ENCODE peak calls at places on chromosomes 7 and 10, in six cellular contexts. L is HepG2, Z is neuronal stem cell, Q is left ventricle myocardium inferior, X is ovary, G is lower lobe of right lung. T is an unnamed sample.
A peak's percentile ranks its signal among the peaks of the same experiment; 100 is the strongest.

GRCh38 chr10:70856454-70856853 is 31.9 kb downstream of the PCBD1 start:
- DNase-seq in G (no peak), L (no peak), X (no peak), Q (no peak), Z (no peak), T (no peak)

GRCh38 chr10:130495891-130496642 is 359.9 kb downstream of the GLRX3 start:
- DNase-seq in G (no peak), L (peak; percentile 12), X (no peak), Z (no peak), Q (no peak), T (peak; percentile 33)

GRCh38 chr10:131475043-131475442 is 163.5 kb upstream of the TCERG1L start:
- DNase-seq in Q (no peak), L (no peak), X (no peak), Z (no peak), G (no peak), T (no peak)

GRCh38 chr10:50224330-50224952 is 26.9 kb downstream of the ASAH2 start:
- DNase-seq in G (no peak), Z (peak; percentile 57), L (peak; percentile 77), X (no peak), Q (no peak), T (no peak)

GRCh38 chr10:127720142-127720541 is 16.8 kb upstream of the FOXI2 start:
- DNase-seq in X (no peak), Q (no peak), Z (no peak), L (no peak), G (no peak), T (no peak)

GRCh38 chr7:39951156-39951942 is 1.3 kb downstream of the CDK13 start:
- DNase-seq in G (peak; percentile 76), Q (peak; percentile 52), Z (peak; percentile 62), L (peak; percentile 47), X (peak; percentile 53), T (peak; percentile 34)

GRCh38 chr7:75054744-75055527 is 18.7 kb downstream of the RCC1L start:
- DNase-seq in X (peak; percentile 67), L (no peak), Z (no peak), G (peak; percentile 67), Q (peak; percentile 59), T (peak; percentile 90)

GRCh38 chr7:111829221-111829620 is 266.9 kb upstream of the IMMP2L start:
- DNase-seq in L (no peak), X (no peak), G (no peak), Q (no peak), Z (no peak), T (no peak)

GRCh38 chr7:157575181-157575580 is 238.4 kb downstream of the DNAJB6 start:
- DNase-seq in X (no peak), Z (no peak), Q (no peak), G (no peak), L (no peak), T (no peak)

GRCh38 chr7:128793184-128793552 is 1.4 kb downstream of the CCDC136 start:
- DNase-seq in Z (no peak), Q (no peak), L (no peak), X (no peak), G (no peak), T (no peak)

GRCh38 chr7:116315293-116315692 is 105.0 kb downstream of the TES start:
- DNase-seq in X (no peak), Q (no peak), G (no peak), Z (no peak), L (no peak), T (no peak)

GRCh38 chr10:45461034-45461433 is 87.0 kb downstream of the ALOX5 start:
- DNase-seq in Q (no peak), L (no peak), Z (no peak), X (no peak), G (no peak), T (no peak)

GRCh38 chr7:139061416-139061815 is 25.6 kb upstream of the ZC3HAV1L start:
- DNase-seq in G (no peak), Q (no peak), Z (no peak), X (no peak), L (no peak), T (no peak)

GRCh38 chr7:80443336-80443735 is 68.5 kb downstream of the GNAT3 start:
- DNase-seq in Q (no peak), Z (no peak), G (no peak), X (no peak), L (no peak), T (no peak)

GRCh38 chr10:287029-287428 is 151.8 kb downstream of the ZMYND11 start:
- DNase-seq in X (no peak), G (no peak), Q (no peak), Z (no peak), L (no peak), T (no peak)

GRCh38 chr7:90772410-90772809 is 176.3 kb downstream of the CDK14 start:
- DNase-seq in G (no peak), X (no peak), L (no peak), Z (no peak), Q (no peak), T (no peak)

GRCh38 chr10:101146392-101147251 is 15.5 kb downstream of the TLX1 start:
- DNase-seq in L (no peak), X (no peak), G (no peak), Q (no peak), Z (no peak), T (no peak)

GRCh38 chr7:110090113-110090820 is 1000.7 kb upstream of the LRRN3 start:
- DNase-seq in Z (no peak), L (peak; percentile 37), X (no peak), Q (no peak), G (no peak), T (no peak)

GRCh38 chr7:156954941-156955340 is 5.4 kb downstream of the NOM1 start:
- DNase-seq in L (no peak), G (no peak), X (no peak), Q (no peak), Z (no peak), T (no peak)

GRCh38 chr7:66505531-66506451 is 122.9 kb upstream of the KCTD7 start:
- DNase-seq in Z (no peak), Q (no peak), X (peak; percentile 48), L (no peak), G (peak; percentile 51), T (no peak)
- H3K4me3 ChIP-seq in Z (no peak overlapping the region), Q (peak overlapping the region; percentile 59), X (peak overlapping the region; percentile 14), L (no peak overlapping the region), G (peak overlapping the region; percentile 37), T (peak overlapping the region; percentile 38)

GRCh38 chr10:12214093-12214492 is 18.1 kb downstream of the CDC123 start:
- DNase-seq in X (no peak), L (no peak), Q (no peak), Z (no peak), G (no peak), T (no peak)
- H3K36me3 ChIP-seq in X (no peaks in the 10 kb centered on the region), L (peaks cover 66% of the 10 kb centered on the region), Q (peaks cover 61% of the 10 kb centered on the region), Z (peaks cover 35% of the 10 kb centered on the region), G (peaks cover 75% of the 10 kb centered on the region), T (peaks cover 42% of the 10 kb centered on the region)

DNA sequence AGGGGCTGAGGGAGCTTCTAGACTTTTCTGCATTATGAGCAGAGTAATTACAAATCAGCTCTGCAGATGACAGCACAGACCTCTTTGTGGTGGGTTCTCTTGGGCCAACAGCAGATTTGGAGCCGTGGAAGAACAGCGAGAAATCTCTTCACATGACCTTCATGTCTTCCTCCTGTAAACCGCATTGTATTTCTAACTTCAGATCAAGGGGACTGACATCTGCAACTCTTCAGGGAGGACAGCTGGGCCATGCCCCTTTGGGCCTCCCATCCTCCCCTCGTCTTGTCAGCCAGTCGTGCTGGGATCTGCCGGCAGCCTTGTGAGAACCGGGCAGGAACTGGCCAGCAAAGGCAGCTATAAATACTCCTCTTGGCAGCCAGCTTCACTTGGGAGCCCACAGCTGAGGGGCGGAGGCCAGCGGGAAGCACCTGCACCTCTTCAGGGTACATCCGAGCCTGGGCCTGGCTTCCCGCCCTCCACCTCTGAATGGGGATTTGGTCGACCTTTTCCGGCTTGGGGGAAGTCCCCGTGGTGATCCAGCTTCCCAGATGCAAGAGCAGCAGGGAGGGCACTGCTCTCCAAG is 54.8 kb downstream of the STEAP1B start:
- DNase-seq in Q (peak; percentile 86), X (peak; percentile 40), G (peak; percentile 81), Z (no peak), L (no peak), T (peak; percentile 52)
- H3K4me3 ChIP-seq in Q (peak overlapping the region; percentile 20), X (no peak overlapping the region), G (peak overlapping the region; percentile 23), Z (no peak overlapping the region), L (no peak overlapping the region), T (no peak overlapping the region)

DNA sequence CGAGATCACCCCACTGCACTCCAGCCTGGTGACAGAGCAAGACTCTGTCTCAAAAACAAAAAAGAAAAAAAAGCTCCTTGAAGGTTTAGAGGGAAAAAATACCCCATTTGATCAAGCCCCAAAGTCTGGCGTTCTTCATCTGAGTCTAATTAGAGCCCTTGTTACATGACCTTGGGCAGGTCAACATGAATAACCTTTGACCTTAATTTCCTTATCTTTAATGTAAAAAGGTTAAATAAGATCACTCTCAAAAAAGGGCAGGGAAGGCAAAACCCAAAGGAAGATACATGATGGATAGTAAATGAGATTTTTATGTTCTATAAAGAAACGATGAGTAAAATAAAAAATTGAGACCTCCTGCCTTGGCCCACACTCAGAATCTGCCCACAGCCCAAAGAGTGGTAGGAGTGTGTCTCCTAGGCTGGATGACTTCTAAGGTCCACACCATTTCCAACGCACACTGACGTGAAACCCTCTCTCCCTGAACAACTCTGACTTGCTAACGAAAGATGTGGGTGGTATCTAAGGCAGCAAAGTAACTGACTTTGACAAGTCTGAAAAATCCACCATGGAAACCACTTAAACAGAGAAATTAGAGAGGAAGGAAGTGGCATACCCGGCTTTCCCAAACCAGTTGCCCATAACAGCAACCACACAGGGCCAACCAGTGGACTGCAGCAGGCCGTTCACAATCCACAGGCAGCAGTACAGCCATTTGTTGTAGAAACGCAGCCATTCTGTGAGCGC is 40.1 kb downstream of the SLC37A3 start:
- DNase-seq in L (no peak), X (no peak), Q (no peak), G (no peak), Z (no peak), T (no peak)
- H3K36me3 ChIP-seq in L (peaks cover 23% of the 10 kb centered on the region), X (no peaks in the 10 kb centered on the region), Q (peaks cover 53% of the 10 kb centered on the region), G (peaks cover 48% of the 10 kb centered on the region), Z (peaks cover 10% of the 10 kb centered on the region), T (peaks cover 40% of the 10 kb centered on the region)

GRCh38 chr10:114094795-114095194 is 51.1 kb downstream of the ADRB1 start:
- DNase-seq in Q (no peak), Z (no peak), L (no peak), X (no peak), G (no peak), T (no peak)

GRCh38 chr10:114096864-114097263 is 53.2 kb downstream of the ADRB1 start:
- DNase-seq in X (no peak), G (no peak), Z (no peak), L (no peak), Q (no peak), T (no peak)

GRCh38 chr10:114100848-114101741 is 57.4 kb downstream of the ADRB1 start:
- DNase-seq in Z (no peak), Q (peak; percentile 46), X (peak; percentile 22), G (no peak), L (no peak), T (no peak)

GRCh38 chr10:114095676-114096331 is 52.1 kb downstream of the ADRB1 start:
- DNase-seq in G (no peak), X (no peak), Z (no peak), Q (no peak), L (no peak), T (no peak)
- H3K4me3 ChIP-seq in G (no peak overlapping the region), X (no peak overlapping the region), Z (no peak overlapping the region), Q (no peak overlapping the region), L (no peak overlapping the region), T (no peak overlapping the region)

GRCh38 chr10:94567714-94568520 is 22.3 kb downstream of the HELLS start:
- DNase-seq in L (no peak), G (no peak), Z (no peak), X (no peak), Q (no peak), T (no peak)

DNA sequence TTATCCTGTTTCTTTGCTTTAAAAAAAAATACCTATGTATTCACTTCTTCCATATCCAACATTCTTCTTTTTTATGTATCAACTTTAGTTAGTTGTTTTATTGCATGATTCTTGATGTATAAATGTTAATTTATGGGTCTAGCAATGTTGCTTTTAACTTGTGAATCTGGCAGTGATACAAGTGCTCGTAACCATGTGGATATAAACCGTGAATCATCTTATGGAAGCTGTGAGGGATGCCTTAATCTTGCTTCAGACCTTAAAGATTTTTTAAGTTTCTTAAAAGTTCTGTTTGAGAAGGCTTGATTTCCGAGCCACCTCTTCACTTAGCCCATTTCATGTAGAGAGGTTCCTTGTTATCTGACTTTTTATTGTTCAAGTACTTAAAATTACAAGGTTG is 25.9 kb downstream of the HELLS start:
- DNase-seq in Z (no peak), G (no peak), Q (no peak), L (no peak), X (no peak), T (no peak)
- H3K36me3 ChIP-seq in Z (peaks cover 20% of the 10 kb centered on the region), G (no peaks in the 10 kb centered on the region), Q (no peaks in the 10 kb centered on the region), L (peaks cover 42% of the 10 kb centered on the region), X (no peaks in the 10 kb centered on the region), T (no peaks in the 10 kb centered on the region)

T was measured in tibial artery.